ENCODE peak calls at places on chromosome 15, in four cellular contexts. L is colonic mucosa, A is adrenal gland, U is RWPE1. I is an unnamed sample.

GRCh38 chr15:69164807-69165636 is 4.6 kb downstream of the GLCE start:
- DNase-seq in L (no peak), A (no peak), U (peak), I (no peak)

GRCh38 chr15:31887246-31887645 is 143.1 kb upstream of the CHRNA7 start:
- DNase-seq in L (no peak), A (no peak), U (no peak), I (no peak)

GRCh38 chr15:60590935-60591490 is 112.1 kb upstream of the ICE2 start:
- DNase-seq in L (peak), A (peak), U (peak), I (peak)

GRCh38 chr15:66659384-66659783 is 42.7 kb upstream of the SMAD6 start:
- DNase-seq in L (no peak), A (no peak), U (no peak), I (no peak)

GRCh38 chr15:90047956-90048575 is 46.9 kb downstream of the ZNF710 start:
- DNase-seq in L (no peak), A (no peak), U (no peak), I (no peak)

GRCh38 chr15:89926158-89926557 is 13.4 kb upstream of the ARPIN start:
- DNase-seq in L (no peak), A (no peak), U (no peak), I (no peak)

GRCh38 chr15:51924146-51925068 is 47.2 kb downstream of the LEO1 start:
- DNase-seq in L (no peak), A (no peak), U (no peak), I (no peak)

GRCh38 chr15:60854858-60855568 is 374.1 kb downstream of the RORA start:
- DNase-seq in L (no peak), A (no peak), U (peak), I (no peak)

GRCh38 chr15:98682992-98683701 is 34.8 kb downstream of the IGF1R start:
- DNase-seq in L (no peak), A (no peak), U (peak), I (no peak)

GRCh38 chr15:28947241-28947674 is 61.5 kb downstream of the APBA2 start:
- DNase-seq in L (no peak), A (no peak), U (no peak), I (no peak)

GRCh38 chr15:57866149-57866736 is 159.7 kb downstream of the POLR2M start:
- DNase-seq in L (peak), A (peak), U (peak), I (peak)

GRCh38 chr15:76987276-76987675 is 7.7 kb upstream of the PSTPIP1 start:
- DNase-seq in L (no peak), A (no peak), U (no peak), I (no peak)

GRCh38 chr15:101295607-101296225 is 668 bp upstream of the SNRPA1 start:
- DNase-seq in L (no peak), A (no peak), U (peak), I (peak)